ENCODE peak calls at places on chromosomes 6 and 20, in nine cellular contexts. D, V, C, O, T, G, E, B and Y are unnamed samples.

GRCh38 chr6:151870375-151870774 is 62.9 kb downstream of the ESR1 start:
- DNase-seq in D (no peak), G (no peak), B (no peak), E (no peak), V (no peak), T (peak), O (no peak), C (no peak), Y (no peak)

GRCh38 chr6:79570129-79570801 is 33.0 kb upstream of the LCA5 start:
- DNase-seq in D (no peak), O (peak), C (no peak), B (no peak), T (peak), V (no peak), G (peak), E (no peak), Y (no peak)

GRCh38 chr6:112337209-112337638 is 9.9 kb upstream of the RFPL4B start:
- DNase-seq in D (peak), O (peak), V (no peak), T (peak), G (peak), B (peak), E (peak), C (no peak), Y (no peak)

GRCh38 chr6:118783931-118784528 is 109.9 kb upstream of the ASF1A start:
- DNase-seq in O (peak), B (no peak), V (no peak), C (no peak), G (no peak), D (no peak), E (no peak), T (no peak), Y (no peak)

GRCh38 chr20:57071283-57071701 is 195.1 kb downstream of the BMP7 start:
- DNase-seq in O (no peak), E (no peak), D (no peak), B (no peak), T (no peak), C (no peak), V (no peak), G (no peak), Y (no peak)

GRCh38 chr6:57256541-57256940 is 34.4 kb upstream of the RAB23 start:
- DNase-seq in E (no peak), B (no peak), O (no peak), G (no peak), D (no peak), C (no peak), V (no peak), T (no peak), Y (no peak)

GRCh38 chr20:62208061-62208804 is 11.8 kb downstream of the HRH3 start:
- DNase-seq in C (no peak), O (no peak), B (no peak), T (no peak), E (no peak), G (no peak), V (no peak), D (no peak), Y (no peak)

GRCh38 chr6:165487950-165488349 is 175.1 kb downstream of the PDE10A start:
- DNase-seq in B (no peak), O (no peak), E (no peak), D (no peak), V (no peak), T (no peak), G (no peak), C (no peak), Y (no peak)

GRCh38 chr20:51507357-51508036 is 35.0 kb downstream of the NFATC2 start:
- DNase-seq in E (no peak), V (no peak), D (no peak), G (no peak), T (no peak), C (no peak), O (no peak), B (no peak), Y (no peak)

GRCh38 chr6:42042108-42042507 is 8.2 kb upstream of the TAF8 start:
- DNase-seq in D (no peak), C (no peak), G (no peak), T (no peak), O (no peak), B (no peak), V (no peak), E (no peak), Y (no peak)

GRCh38 chr20:8805737-8806442 is 263.0 kb upstream of the PLCB4 start:
- DNase-seq in V (no peak), E (no peak), B (no peak), G (no peak), T (no peak), C (no peak), O (no peak), D (no peak), Y (no peak)

GRCh38 chr6:119344306-119344705 is 5.3 kb downstream of the MAN1A1 start:
- DNase-seq in E (no peak), O (no peak), C (no peak), T (no peak), B (no peak), G (no peak), V (no peak), D (no peak), Y (no peak)

GRCh38 chr6:29651413-29652197 is 5.3 kb upstream of the MOG start:
- DNase-seq in C (no peak), O (peak), T (peak), V (no peak), D (no peak), G (peak), B (no peak), E (no peak), Y (no peak)

GRCh38 chr6:165536911-165537310 is 126.1 kb downstream of the PDE10A start:
- DNase-seq in B (no peak), E (no peak), G (no peak), O (no peak), T (no peak), V (no peak), C (no peak), D (no peak), Y (no peak)

GRCh38 chr20:63032026-63032800 is 25.4 kb upstream of the BHLHE23 start:
- DNase-seq in V (no peak), G (no peak), O (no peak), C (no peak), D (peak), T (no peak), E (no peak), B (no peak), Y (no peak)

GRCh38 chr6:145731432-145731831 is 3.9 kb downstream of the EPM2A start:
- DNase-seq in G (no peak), D (no peak), B (no peak), E (no peak), T (no peak), C (no peak), O (no peak), V (no peak), Y (no peak)

GRCh38 chr6:88538130-88538706 is 372.1 kb upstream of the CNR1 start:
- DNase-seq in T (peak), O (no peak), E (peak), B (no peak), V (no peak), D (no peak), C (no peak), G (peak), Y (no peak)

GRCh38 chr6:166541876-166542579 is 44.5 kb downstream of the RAMACL start:
- DNase-seq in E (no peak), C (no peak), D (no peak), O (no peak), B (no peak), T (no peak), V (no peak), G (no peak), Y (no peak)